ENCODE peak calls at places on chromosome 4, in four cellular contexts. S is kidney, U is lower lobe of right lung, F is tibial artery. O is an unnamed sample.

GRCh38 chr4:159134422-159134821 is 31.5 kb downstream of the RAPGEF2 start:
- DNase-seq in S (no peak), U (no peak), F (no peak), O (no peak)

GRCh38 chr4:12729384-12729783 is 754.8 kb downstream of the RAB28 start:
- DNase-seq in U (no peak), F (no peak), S (no peak), O (no peak)

GRCh38 chr4:65747386-65747785 is 77.1 kb upstream of the EPHA5 start:
- DNase-seq in U (no peak), S (no peak), F (no peak), O (no peak)

GRCh38 chr4:26802790-26803189 is 57.9 kb upstream of the STIM2 start:
- DNase-seq in U (no peak), F (no peak), S (no peak), O (no peak)

GRCh38 chr4:88706574-88706973 is 8.9 kb upstream of the NAP1L5 start:
- DNase-seq in U (no peak), F (peak), S (peak), O (peak)

GRCh38 chr4:7341486-7342222 is 93.1 kb downstream of the PSAPL1 start:
- DNase-seq in F (no peak), U (no peak), S (no peak), O (no peak)

GRCh38 chr4:23981328-23981727 is 91.5 kb upstream of the PPARGC1A start:
- DNase-seq in S (no peak), F (no peak), U (no peak), O (no peak)

GRCh38 chr4:25783943-25784342 is 78.8 kb downstream of the SEL1L3 start:
- DNase-seq in S (no peak), U (no peak), F (no peak), O (no peak)

GRCh38 chr4:128221556-128221955 is 66.1 kb downstream of the PGRMC2 start:
- DNase-seq in S (no peak), U (no peak), F (no peak), O (no peak)

GRCh38 chr4:15562114-15562513 is 92.4 kb downstream of the CC2D2A start:
- DNase-seq in S (no peak), F (no peak), U (no peak), O (peak)

GRCh38 chr4:188432328-188432727 is 293.1 kb downstream of the TRIML1 start:
- DNase-seq in F (no peak), U (no peak), S (no peak), O (no peak)

GRCh38 chr4:92809381-92809780 is 505.6 kb downstream of the GRID2 start:
- DNase-seq in U (no peak), S (no peak), F (no peak), O (no peak)

GRCh38 chr4:29708473-29708872 is 1011.7 kb upstream of the PCDH7 start:
- DNase-seq in S (no peak), U (no peak), F (no peak), O (no peak)

GRCh38 chr4:163048447-163048846 is 118.2 kb downstream of the NAF1 start:
- DNase-seq in S (no peak), F (no peak), U (no peak), O (no peak)

GRCh38 chr4:40316333-40316781 is 18.8 kb upstream of the CHRNA9 start:
- DNase-seq in F (no peak), U (no peak), S (no peak), O (no peak)
- H3K27ac ChIP-seq in F (peak), U (peak), S (no peak), O (no peak)

GRCh38 chr4:76874176-76874575 is 23.8 kb downstream of the SOWAHB start:
- DNase-seq in U (no peak), S (no peak), F (no peak), O (no peak)

GRCh38 chr4:76882630-76883029 is 15.3 kb downstream of the SOWAHB start:
- DNase-seq in F (no peak), U (no peak), S (no peak), O (no peak)

GRCh38 chr4:76883147-76883546 is 14.8 kb downstream of the SOWAHB start:
- DNase-seq in F (no peak), U (no peak), S (no peak), O (no peak)

GRCh38 chr4:76881375-76881774 is 16.6 kb downstream of the SOWAHB start:
- DNase-seq in F (no peak), U (no peak), S (no peak), O (no peak)

DNA sequence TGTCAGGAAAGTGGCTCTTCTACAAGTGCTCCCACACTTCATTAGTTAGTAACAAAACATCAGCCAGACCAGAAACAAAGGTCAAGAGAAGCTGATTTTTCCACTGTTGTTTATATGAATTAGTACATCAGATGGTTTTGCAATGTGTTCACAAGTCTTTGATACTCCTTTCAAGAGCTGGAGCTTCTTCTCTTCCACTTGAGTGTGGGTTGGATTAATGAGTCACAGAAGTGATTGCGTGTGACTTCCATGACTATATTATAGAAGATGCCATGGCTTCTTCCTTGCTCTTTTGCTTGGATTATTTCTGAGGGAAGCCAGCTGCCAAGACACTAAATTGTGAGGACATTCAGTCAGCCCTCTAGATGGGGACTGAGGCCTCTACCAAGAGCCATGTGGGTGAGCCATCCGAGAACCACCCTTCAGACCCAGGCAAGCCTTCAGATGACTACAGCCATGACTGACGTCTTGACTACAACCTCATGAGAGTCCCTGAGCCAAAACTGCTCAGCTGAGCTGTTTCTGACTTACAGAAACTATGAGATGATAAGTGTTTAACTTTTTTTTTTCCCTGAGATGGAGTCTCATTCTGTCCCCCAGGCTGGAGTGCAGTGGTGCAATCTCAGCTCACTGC is 18.1 kb downstream of the SOWAHB start:
- DNase-seq in S (no peak), F (no peak), U (no peak), O (no peak)
- H3K27ac ChIP-seq in S (no peak), F (no peak), U (no peak), O (no peak)

DNA sequence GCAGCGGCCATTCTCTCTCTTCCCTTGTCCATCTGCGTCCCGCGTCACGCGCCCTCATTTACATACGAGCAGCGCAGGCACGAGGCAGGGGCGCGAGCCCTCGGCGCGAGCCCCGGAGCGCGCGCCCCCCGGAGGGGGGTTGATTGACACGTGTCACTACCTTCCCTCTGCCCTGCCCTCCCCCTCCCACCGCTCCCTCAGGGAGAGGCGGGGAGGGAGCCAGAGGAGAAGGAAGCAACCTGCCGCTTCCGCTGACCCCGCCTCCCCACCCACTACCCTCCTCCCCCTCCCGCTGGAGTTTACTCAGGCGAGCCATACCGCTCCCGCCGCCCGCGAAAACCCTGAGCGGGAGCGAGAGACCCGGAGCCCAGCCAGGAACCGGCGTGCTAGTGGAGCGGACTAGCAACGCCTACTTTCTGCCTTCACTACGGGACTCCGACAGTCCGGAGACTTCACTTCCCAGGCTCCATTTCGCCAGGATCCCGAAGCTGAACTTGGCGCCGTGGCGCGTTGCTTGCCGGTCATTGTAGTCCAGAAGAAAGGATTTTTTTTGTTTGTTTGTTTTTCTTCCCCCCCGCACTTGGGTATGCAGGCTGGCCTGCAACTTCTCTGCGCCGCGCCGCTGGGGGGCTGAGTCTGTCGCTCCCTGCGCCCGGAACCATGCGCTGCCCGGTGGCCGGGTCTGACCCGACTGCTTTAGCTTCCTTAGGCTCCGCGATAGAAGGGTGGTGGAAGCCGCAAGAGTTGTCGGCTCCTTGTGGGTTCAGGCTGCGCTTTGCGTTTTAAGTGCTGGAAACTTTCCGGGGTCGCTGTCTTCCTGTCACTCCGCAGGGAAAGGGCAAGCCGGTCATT is at the start of gene LCORL:
- DNase-seq in S (peak), U (peak), F (peak), O (peak)
- H3K27ac ChIP-seq in S (peak), U (peak), F (peak), O (peak)

DNA sequence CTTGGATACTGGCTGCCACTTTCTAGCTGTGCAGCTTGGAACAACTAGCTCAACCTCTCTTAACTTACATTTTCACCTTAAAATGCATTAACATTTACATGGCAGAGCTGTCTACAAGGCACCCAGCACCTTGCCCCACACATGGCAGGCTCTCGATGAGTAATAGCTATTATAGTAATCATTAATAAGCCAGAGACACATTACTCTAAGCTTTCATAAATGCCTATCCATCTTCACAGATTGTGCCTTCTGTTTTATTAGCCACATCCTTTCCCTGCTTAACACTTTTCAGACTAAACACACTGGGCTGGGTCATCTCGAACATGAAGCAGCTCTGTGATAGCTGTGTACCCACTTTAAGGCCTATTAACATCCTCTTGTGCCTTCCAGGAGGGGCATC is 83.8 kb upstream of the UCP1 start:
- DNase-seq in F (no peak), S (no peak), U (no peak), O (no peak)
- H3K27ac ChIP-seq in F (no peak), S (no peak), U (no peak), O (no peak)

GRCh38 chr4:11698846-11699590 is 270.3 kb upstream of the HS3ST1 start:
- DNase-seq in U (no peak), S (no peak), F (no peak), O (no peak)
- H3K27ac ChIP-seq in U (no peak), S (no peak), F (no peak), O (no peak)

DNA sequence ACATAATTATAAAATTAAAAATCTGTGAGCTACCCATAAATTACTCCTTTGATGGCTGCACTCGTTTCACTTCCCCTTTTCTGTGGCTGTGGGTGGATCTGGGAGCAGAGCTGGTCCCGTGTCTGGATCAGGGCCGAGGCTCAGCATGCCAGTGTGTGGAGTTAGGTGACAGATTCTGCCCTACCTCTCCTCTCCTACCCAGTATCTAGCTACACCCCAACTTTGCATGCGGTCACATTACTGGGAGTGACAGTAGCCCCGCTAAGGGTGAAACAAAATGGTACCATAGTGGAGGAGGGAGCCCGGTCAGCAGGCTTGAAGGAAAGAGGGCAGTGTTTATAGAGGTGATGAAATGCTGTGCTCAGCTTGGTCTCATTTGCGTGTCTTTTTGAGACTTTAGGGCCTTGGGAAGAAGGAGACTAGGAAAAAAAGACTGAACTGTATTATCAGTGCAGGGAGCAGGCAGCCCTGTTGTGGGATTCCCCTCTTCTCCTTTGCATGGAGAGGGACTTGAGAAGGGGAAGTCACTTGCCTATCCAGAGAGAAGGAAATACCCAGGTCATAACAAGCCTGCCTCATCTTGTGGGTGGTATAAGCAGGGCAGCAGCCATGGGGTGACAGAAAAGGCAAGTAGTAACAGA is 48.4 kb downstream of the ARHGAP10 start:
- DNase-seq in U (peak), F (no peak), S (no peak), O (no peak)
- H3K27ac ChIP-seq in U (no peak), F (no peak), S (no peak), O (no peak)

GRCh38 chr4:110164856-110165255 is 33.6 kb downstream of the ELOVL6 start:
- DNase-seq in U (no peak), F (no peak), S (no peak), O (no peak)
- H3K27ac ChIP-seq in U (no peak), F (no peak), S (no peak), O (no peak)

DNA sequence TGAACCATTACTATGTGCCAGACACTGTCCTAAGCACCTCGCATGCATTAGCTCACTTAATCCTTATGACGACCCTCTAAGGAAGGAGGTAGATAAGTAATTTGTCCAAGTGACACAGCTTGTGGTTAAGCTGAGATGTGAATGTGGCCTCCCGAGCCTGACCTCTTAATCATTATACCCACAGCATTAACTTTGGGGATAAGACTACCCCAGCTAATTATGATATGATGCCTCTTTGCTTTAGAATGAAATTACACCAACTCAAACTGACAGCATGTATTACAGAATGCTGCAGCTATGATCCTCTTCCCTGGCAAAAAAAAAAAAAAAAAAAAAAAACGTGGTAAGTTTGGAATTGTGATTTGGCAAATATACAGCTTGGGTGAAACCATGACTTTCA is 53.5 kb downstream of the APBB2 start:
- DNase-seq in U (no peak), F (no peak), S (no peak), O (no peak)
- H3K27ac ChIP-seq in U (no peak), F (no peak), S (no peak), O (no peak)

GRCh38 chr4:53963786-53964185 is 100.6 kb downstream of the CHIC2 start:
- DNase-seq in U (no peak), S (no peak), F (no peak), O (no peak)
- H3K27ac ChIP-seq in U (no peak), S (no peak), F (no peak), O (no peak)

O was measured in substantia nigra.